ENCODE peak calls at places on chromosomes 7 and 10, in ten cellular contexts. U, K, V, P, W, O, S, J, T and X are unnamed samples.

GRCh38 chr10:86813101-86813500 is 56.7 kb downstream of the BMPR1A start:
- DNase-seq in P (no peak), W (no peak), V (no peak), S (no peak), T (no peak), K (no peak), O (no peak), J (no peak), U (no peak), X (no peak)

GRCh38 chr7:92623544-92623943 is 33.4 kb upstream of the FAM133B start:
- DNase-seq in W (no peak), J (no peak), K (no peak), S (no peak), V (no peak), T (no peak), P (no peak), O (no peak), U (no peak), X (no peak)

GRCh38 chr10:21953585-21954057 is 49.9 kb downstream of the DNAJC1 start:
- DNase-seq in K (no peak), O (no peak), S (no peak), W (no peak), P (peak; percentile 57), U (no peak), V (peak; percentile 61), J (no peak), T (no peak), X (no peak)

GRCh38 chr10:123624086-123624485 is 42.1 kb upstream of the GPR26 start:
- DNase-seq in P (no peak), J (no peak), T (no peak), O (no peak), S (no peak), U (no peak), V (no peak), W (no peak), K (no peak), X (no peak)

GRCh38 chr10:110865184-110865803 is 6.4 kb upstream of the PDCD4 start:
- DNase-seq in S (no peak), P (no peak), O (no peak), K (no peak), J (no peak), W (no peak), U (no peak), T (peak; percentile 13), V (peak; percentile 78), X (no peak)

GRCh38 chr10:62491597-62491996 is 117.4 kb downstream of the ZNF365 start:
- DNase-seq in K (no peak), P (no peak), W (no peak), O (no peak), S (no peak), U (no peak), J (no peak), V (no peak), T (no peak), X (no peak)

GRCh38 chr10:112716924-112717348 is 233.1 kb upstream of the TCF7L2 start:
- DNase-seq in U (no peak), T (no peak), J (no peak), O (no peak), W (no peak), V (no peak), S (no peak), K (no peak), P (peak; percentile 21), X (no peak)

GRCh38 chr7:106589495-106589879 is 71.5 kb downstream of the CCDC71L start:
- DNase-seq in K (no peak), V (no peak), S (no peak), P (no peak), W (no peak), J (no peak), U (no peak), O (no peak), T (no peak), X (no peak)

GRCh38 chr7:117875566-117875965 is 2.3 kb upstream of the CTTNBP2 start:
- DNase-seq in J (no peak), S (no peak), K (no peak), P (no peak), O (no peak), V (no peak), U (peak; percentile 18), W (no peak), T (no peak), X (no peak)